ENCODE peak calls at places on chromosomes 3 and 15, in nine cellular contexts. One of them, this sample, is unnamed.

GRCh38 chr3:186998937-186999368 is 68.6 kb downstream of the ST6GAL1 start:
- DNase-seq in activated naive CD4-positive, alpha-beta T cell: no peak
- DNase-seq in activated T-helper 1 cell treated with anti-CD3 and anti-CD28 coated beads, Interleukin-2, amount 50 U/mL, for 16 hours: no peak
- DNase-seq in astrocyte of the hippocampus: no peak
- DNase-seq in activated CD4-positive, alpha-beta T cell treated with anti-CD3 and anti-CD28 coated beads, Interleukin-2, amount 50 U/mL, for 1 hour: no peak
- DNase-seq in stimulated activated CD8-positive, alpha-beta memory T cell treated with anti-CD3 and anti-CD28 coated beads, Interleukin-15, amount 100 ng/mL, for 4 hours: no peak
- DNase-seq in erythroblast: no peak
- DNase-seq in activated T-cell treated with anti-CD3 and anti-CD28 coated beads for 1 hour: no peak
- DNase-seq in H9: peak; percentile 94
- DNase-seq in this sample: no peak

GRCh38 chr3:72180405-72180804 is 395.5 kb upstream of the PROK2 start:
- DNase-seq in activated naive CD4-positive, alpha-beta T cell: no peak
- DNase-seq in activated T-helper 1 cell treated with anti-CD3 and anti-CD28 coated beads, Interleukin-2, amount 50 U/mL, for 16 hours: no peak
- DNase-seq in astrocyte of the hippocampus: no peak
- DNase-seq in activated CD4-positive, alpha-beta T cell treated with anti-CD3 and anti-CD28 coated beads, Interleukin-2, amount 50 U/mL, for 1 hour: no peak
- DNase-seq in stimulated activated CD8-positive, alpha-beta memory T cell treated with anti-CD3 and anti-CD28 coated beads, Interleukin-15, amount 100 ng/mL, for 4 hours: no peak
- DNase-seq in erythroblast: no peak
- DNase-seq in activated T-cell treated with anti-CD3 and anti-CD28 coated beads for 1 hour: no peak
- DNase-seq in H9: no peak
- DNase-seq in this sample: no peak

GRCh38 chr15:52678036-52678467 is 1.1 kb downstream of the ATOSA start:
- DNase-seq in activated naive CD4-positive, alpha-beta T cell: peak; percentile 3
- DNase-seq in activated T-helper 1 cell treated with anti-CD3 and anti-CD28 coated beads, Interleukin-2, amount 50 U/mL, for 16 hours: peak; percentile 11
- DNase-seq in astrocyte of the hippocampus: peak; percentile 79
- DNase-seq in activated CD4-positive, alpha-beta T cell treated with anti-CD3 and anti-CD28 coated beads, Interleukin-2, amount 50 U/mL, for 1 hour: peak; percentile 48
- DNase-seq in stimulated activated CD8-positive, alpha-beta memory T cell treated with anti-CD3 and anti-CD28 coated beads, Interleukin-15, amount 100 ng/mL, for 4 hours: peak; percentile 8
- DNase-seq in erythroblast: peak; percentile 73
- DNase-seq in activated T-cell treated with anti-CD3 and anti-CD28 coated beads for 1 hour: peak; percentile 31
- DNase-seq in H9: peak; percentile 46
- DNase-seq in this sample: peak; percentile 85

GRCh38 chr3:172317984-172318383 is 130.3 kb downstream of the GHSR start:
- DNase-seq in activated naive CD4-positive, alpha-beta T cell: no peak
- DNase-seq in activated T-helper 1 cell treated with anti-CD3 and anti-CD28 coated beads, Interleukin-2, amount 50 U/mL, for 16 hours: no peak
- DNase-seq in astrocyte of the hippocampus: peak; percentile 91
- DNase-seq in activated CD4-positive, alpha-beta T cell treated with anti-CD3 and anti-CD28 coated beads, Interleukin-2, amount 50 U/mL, for 1 hour: no peak
- DNase-seq in stimulated activated CD8-positive, alpha-beta memory T cell treated with anti-CD3 and anti-CD28 coated beads, Interleukin-15, amount 100 ng/mL, for 4 hours: no peak
- DNase-seq in erythroblast: no peak
- DNase-seq in activated T-cell treated with anti-CD3 and anti-CD28 coated beads for 1 hour: no peak
- DNase-seq in H9: no peak
- DNase-seq in this sample: peak; percentile 85

GRCh38 chr3:52398670-52399081 is 46.2 kb downstream of the SEMA3G start:
- DNase-seq in activated naive CD4-positive, alpha-beta T cell: no peak
- DNase-seq in activated T-helper 1 cell treated with anti-CD3 and anti-CD28 coated beads, Interleukin-2, amount 50 U/mL, for 16 hours: no peak
- DNase-seq in astrocyte of the hippocampus: no peak
- DNase-seq in activated CD4-positive, alpha-beta T cell treated with anti-CD3 and anti-CD28 coated beads, Interleukin-2, amount 50 U/mL, for 1 hour: no peak
- DNase-seq in stimulated activated CD8-positive, alpha-beta memory T cell treated with anti-CD3 and anti-CD28 coated beads, Interleukin-15, amount 100 ng/mL, for 4 hours: no peak
- DNase-seq in erythroblast: no peak
- DNase-seq in activated T-cell treated with anti-CD3 and anti-CD28 coated beads for 1 hour: no peak
- DNase-seq in H9: no peak
- DNase-seq in this sample: peak; percentile 38

GRCh38 chr15:60479711-60480110 is 769 bp upstream of the ICE2 start:
- DNase-seq in activated naive CD4-positive, alpha-beta T cell: no peak
- DNase-seq in activated T-helper 1 cell treated with anti-CD3 and anti-CD28 coated beads, Interleukin-2, amount 50 U/mL, for 16 hours: no peak
- DNase-seq in astrocyte of the hippocampus: no peak
- DNase-seq in activated CD4-positive, alpha-beta T cell treated with anti-CD3 and anti-CD28 coated beads, Interleukin-2, amount 50 U/mL, for 1 hour: peak; percentile 4
- DNase-seq in stimulated activated CD8-positive, alpha-beta memory T cell treated with anti-CD3 and anti-CD28 coated beads, Interleukin-15, amount 100 ng/mL, for 4 hours: no peak
- DNase-seq in erythroblast: peak; percentile 39
- DNase-seq in activated T-cell treated with anti-CD3 and anti-CD28 coated beads for 1 hour: no peak
- DNase-seq in H9: no peak
- DNase-seq in this sample: no peak

GRCh38 chr3:16917256-16917935 is 32.6 kb downstream of the PLCL2 start:
- DNase-seq in activated naive CD4-positive, alpha-beta T cell: no peak
- DNase-seq in activated T-helper 1 cell treated with anti-CD3 and anti-CD28 coated beads, Interleukin-2, amount 50 U/mL, for 16 hours: no peak
- DNase-seq in astrocyte of the hippocampus: peak; percentile 16
- DNase-seq in activated CD4-positive, alpha-beta T cell treated with anti-CD3 and anti-CD28 coated beads, Interleukin-2, amount 50 U/mL, for 1 hour: no peak
- DNase-seq in stimulated activated CD8-positive, alpha-beta memory T cell treated with anti-CD3 and anti-CD28 coated beads, Interleukin-15, amount 100 ng/mL, for 4 hours: no peak
- DNase-seq in erythroblast: no peak
- DNase-seq in activated T-cell treated with anti-CD3 and anti-CD28 coated beads for 1 hour: no peak
- DNase-seq in H9: no peak
- DNase-seq in this sample: no peak

GRCh38 chr15:42674472-42674871 is 62.5 kb downstream of the CDAN1 start:
- DNase-seq in activated naive CD4-positive, alpha-beta T cell: no peak
- DNase-seq in activated T-helper 1 cell treated with anti-CD3 and anti-CD28 coated beads, Interleukin-2, amount 50 U/mL, for 16 hours: no peak
- DNase-seq in astrocyte of the hippocampus: no peak
- DNase-seq in activated CD4-positive, alpha-beta T cell treated with anti-CD3 and anti-CD28 coated beads, Interleukin-2, amount 50 U/mL, for 1 hour: no peak
- DNase-seq in stimulated activated CD8-positive, alpha-beta memory T cell treated with anti-CD3 and anti-CD28 coated beads, Interleukin-15, amount 100 ng/mL, for 4 hours: no peak
- DNase-seq in erythroblast: no peak
- DNase-seq in activated T-cell treated with anti-CD3 and anti-CD28 coated beads for 1 hour: no peak
- DNase-seq in H9: no peak
- DNase-seq in this sample: no peak

GRCh38 chr3:64079369-64080160 is 56.3 kb upstream of the PSMD6 start:
- DNase-seq in activated naive CD4-positive, alpha-beta T cell: no peak
- DNase-seq in activated T-helper 1 cell treated with anti-CD3 and anti-CD28 coated beads, Interleukin-2, amount 50 U/mL, for 16 hours: no peak
- DNase-seq in astrocyte of the hippocampus: no peak
- DNase-seq in activated CD4-positive, alpha-beta T cell treated with anti-CD3 and anti-CD28 coated beads, Interleukin-2, amount 50 U/mL, for 1 hour: no peak
- DNase-seq in stimulated activated CD8-positive, alpha-beta memory T cell treated with anti-CD3 and anti-CD28 coated beads, Interleukin-15, amount 100 ng/mL, for 4 hours: no peak
- DNase-seq in erythroblast: no peak
- DNase-seq in activated T-cell treated with anti-CD3 and anti-CD28 coated beads for 1 hour: no peak
- DNase-seq in H9: no peak
- DNase-seq in this sample: no peak

GRCh38 chr3:169661567-169662214 is 1.8 kb downstream of the MECOM start:
- DNase-seq in activated naive CD4-positive, alpha-beta T cell: no peak
- DNase-seq in activated T-helper 1 cell treated with anti-CD3 and anti-CD28 coated beads, Interleukin-2, amount 50 U/mL, for 16 hours: no peak
- DNase-seq in astrocyte of the hippocampus: peak; percentile 67
- DNase-seq in activated CD4-positive, alpha-beta T cell treated with anti-CD3 and anti-CD28 coated beads, Interleukin-2, amount 50 U/mL, for 1 hour: no peak
- DNase-seq in stimulated activated CD8-positive, alpha-beta memory T cell treated with anti-CD3 and anti-CD28 coated beads, Interleukin-15, amount 100 ng/mL, for 4 hours: no peak
- DNase-seq in erythroblast: peak; percentile 47
- DNase-seq in activated T-cell treated with anti-CD3 and anti-CD28 coated beads for 1 hour: no peak
- DNase-seq in H9: peak; percentile 56
- DNase-seq in this sample: peak; percentile 78

GRCh38 chr15:89278307-89278706 is 34.5 kb downstream of the FANCI start:
- DNase-seq in activated naive CD4-positive, alpha-beta T cell: no peak
- DNase-seq in activated T-helper 1 cell treated with anti-CD3 and anti-CD28 coated beads, Interleukin-2, amount 50 U/mL, for 16 hours: no peak
- DNase-seq in astrocyte of the hippocampus: no peak
- DNase-seq in activated CD4-positive, alpha-beta T cell treated with anti-CD3 and anti-CD28 coated beads, Interleukin-2, amount 50 U/mL, for 1 hour: no peak
- DNase-seq in stimulated activated CD8-positive, alpha-beta memory T cell treated with anti-CD3 and anti-CD28 coated beads, Interleukin-15, amount 100 ng/mL, for 4 hours: no peak
- DNase-seq in erythroblast: no peak
- DNase-seq in activated T-cell treated with anti-CD3 and anti-CD28 coated beads for 1 hour: no peak
- DNase-seq in H9: no peak
- DNase-seq in this sample: no peak

GRCh38 chr15:49901867-49902775 is 216.9 kb downstream of the ATP8B4 start:
- DNase-seq in activated naive CD4-positive, alpha-beta T cell: no peak
- DNase-seq in activated T-helper 1 cell treated with anti-CD3 and anti-CD28 coated beads, Interleukin-2, amount 50 U/mL, for 16 hours: no peak
- DNase-seq in astrocyte of the hippocampus: peak; percentile 10
- DNase-seq in activated CD4-positive, alpha-beta T cell treated with anti-CD3 and anti-CD28 coated beads, Interleukin-2, amount 50 U/mL, for 1 hour: no peak
- DNase-seq in stimulated activated CD8-positive, alpha-beta memory T cell treated with anti-CD3 and anti-CD28 coated beads, Interleukin-15, amount 100 ng/mL, for 4 hours: no peak
- DNase-seq in erythroblast: no peak
- DNase-seq in activated T-cell treated with anti-CD3 and anti-CD28 coated beads for 1 hour: no peak
- DNase-seq in H9: no peak
- DNase-seq in this sample: no peak

GRCh38 chr15:65856821-65857455 is 12.4 kb upstream of the RAB11A start:
- DNase-seq in activated naive CD4-positive, alpha-beta T cell: peak; percentile 31
- DNase-seq in activated T-helper 1 cell treated with anti-CD3 and anti-CD28 coated beads, Interleukin-2, amount 50 U/mL, for 16 hours: peak; percentile 56
- DNase-seq in astrocyte of the hippocampus: peak; percentile 66
- DNase-seq in activated CD4-positive, alpha-beta T cell treated with anti-CD3 and anti-CD28 coated beads, Interleukin-2, amount 50 U/mL, for 1 hour: peak; percentile 82
- DNase-seq in stimulated activated CD8-positive, alpha-beta memory T cell treated with anti-CD3 and anti-CD28 coated beads, Interleukin-15, amount 100 ng/mL, for 4 hours: peak; percentile 27
- DNase-seq in erythroblast: peak; percentile 76
- DNase-seq in activated T-cell treated with anti-CD3 and anti-CD28 coated beads for 1 hour: peak; percentile 81
- DNase-seq in H9: peak; percentile 72
- DNase-seq in this sample: no peak

GRCh38 chr15:94119923-94120775 is 111.2 kb upstream of the MCTP2 start:
- DNase-seq in activated naive CD4-positive, alpha-beta T cell: no peak
- DNase-seq in activated T-helper 1 cell treated with anti-CD3 and anti-CD28 coated beads, Interleukin-2, amount 50 U/mL, for 16 hours: no peak
- DNase-seq in astrocyte of the hippocampus: peak; percentile 93
- DNase-seq in activated CD4-positive, alpha-beta T cell treated with anti-CD3 and anti-CD28 coated beads, Interleukin-2, amount 50 U/mL, for 1 hour: peak; percentile 19
- DNase-seq in stimulated activated CD8-positive, alpha-beta memory T cell treated with anti-CD3 and anti-CD28 coated beads, Interleukin-15, amount 100 ng/mL, for 4 hours: no peak
- DNase-seq in erythroblast: peak; percentile 64
- DNase-seq in activated T-cell treated with anti-CD3 and anti-CD28 coated beads for 1 hour: no peak
- DNase-seq in H9: peak; percentile 67
- DNase-seq in this sample: no peak

GRCh38 chr3:167852216-167852615 is 116.7 kb downstream of the SERPINI1 start:
- DNase-seq in activated naive CD4-positive, alpha-beta T cell: no peak
- DNase-seq in activated T-helper 1 cell treated with anti-CD3 and anti-CD28 coated beads, Interleukin-2, amount 50 U/mL, for 16 hours: no peak
- DNase-seq in astrocyte of the hippocampus: no peak
- DNase-seq in activated CD4-positive, alpha-beta T cell treated with anti-CD3 and anti-CD28 coated beads, Interleukin-2, amount 50 U/mL, for 1 hour: no peak
- DNase-seq in stimulated activated CD8-positive, alpha-beta memory T cell treated with anti-CD3 and anti-CD28 coated beads, Interleukin-15, amount 100 ng/mL, for 4 hours: no peak
- DNase-seq in erythroblast: no peak
- DNase-seq in activated T-cell treated with anti-CD3 and anti-CD28 coated beads for 1 hour: no peak
- DNase-seq in H9: no peak
- DNase-seq in this sample: no peak

GRCh38 chr3:98918586-98918985 is 17.1 kb upstream of the DCBLD2 start:
- DNase-seq in activated naive CD4-positive, alpha-beta T cell: no peak
- DNase-seq in activated T-helper 1 cell treated with anti-CD3 and anti-CD28 coated beads, Interleukin-2, amount 50 U/mL, for 16 hours: no peak
- DNase-seq in astrocyte of the hippocampus: no peak
- DNase-seq in activated CD4-positive, alpha-beta T cell treated with anti-CD3 and anti-CD28 coated beads, Interleukin-2, amount 50 U/mL, for 1 hour: no peak
- DNase-seq in stimulated activated CD8-positive, alpha-beta memory T cell treated with anti-CD3 and anti-CD28 coated beads, Interleukin-15, amount 100 ng/mL, for 4 hours: no peak
- DNase-seq in erythroblast: no peak
- DNase-seq in activated T-cell treated with anti-CD3 and anti-CD28 coated beads for 1 hour: no peak
- DNase-seq in H9: no peak
- DNase-seq in this sample: no peak

GRCh38 chr15:22811640-22812039 is 25.2 kb downstream of the NIPA1 start:
- DNase-seq in activated naive CD4-positive, alpha-beta T cell: no peak
- DNase-seq in activated T-helper 1 cell treated with anti-CD3 and anti-CD28 coated beads, Interleukin-2, amount 50 U/mL, for 16 hours: no peak
- DNase-seq in astrocyte of the hippocampus: peak; percentile 20
- DNase-seq in activated CD4-positive, alpha-beta T cell treated with anti-CD3 and anti-CD28 coated beads, Interleukin-2, amount 50 U/mL, for 1 hour: no peak
- DNase-seq in stimulated activated CD8-positive, alpha-beta memory T cell treated with anti-CD3 and anti-CD28 coated beads, Interleukin-15, amount 100 ng/mL, for 4 hours: no peak
- DNase-seq in erythroblast: peak; percentile 37
- DNase-seq in activated T-cell treated with anti-CD3 and anti-CD28 coated beads for 1 hour: no peak
- DNase-seq in H9: peak; percentile 64
- DNase-seq in this sample: no peak

GRCh38 chr3:197031315-197032285 is 2.0 kb upstream of the MELTF start:
- DNase-seq in activated naive CD4-positive, alpha-beta T cell: no peak
- DNase-seq in activated T-helper 1 cell treated with anti-CD3 and anti-CD28 coated beads, Interleukin-2, amount 50 U/mL, for 16 hours: no peak
- DNase-seq in astrocyte of the hippocampus: peak; percentile 94
- DNase-seq in activated CD4-positive, alpha-beta T cell treated with anti-CD3 and anti-CD28 coated beads, Interleukin-2, amount 50 U/mL, for 1 hour: no peak
- DNase-seq in stimulated activated CD8-positive, alpha-beta memory T cell treated with anti-CD3 and anti-CD28 coated beads, Interleukin-15, amount 100 ng/mL, for 4 hours: no peak
- DNase-seq in erythroblast: no peak
- DNase-seq in activated T-cell treated with anti-CD3 and anti-CD28 coated beads for 1 hour: no peak
- DNase-seq in H9: no peak
- DNase-seq in this sample: no peak

GRCh38 chr15:90562669-90563068 is 32.9 kb downstream of the CRTC3 start:
- DNase-seq in activated naive CD4-positive, alpha-beta T cell: no peak
- DNase-seq in activated T-helper 1 cell treated with anti-CD3 and anti-CD28 coated beads, Interleukin-2, amount 50 U/mL, for 16 hours: no peak
- DNase-seq in astrocyte of the hippocampus: no peak
- DNase-seq in activated CD4-positive, alpha-beta T cell treated with anti-CD3 and anti-CD28 coated beads, Interleukin-2, amount 50 U/mL, for 1 hour: no peak
- DNase-seq in stimulated activated CD8-positive, alpha-beta memory T cell treated with anti-CD3 and anti-CD28 coated beads, Interleukin-15, amount 100 ng/mL, for 4 hours: no peak
- DNase-seq in erythroblast: no peak
- DNase-seq in activated T-cell treated with anti-CD3 and anti-CD28 coated beads for 1 hour: no peak
- DNase-seq in H9: no peak
- DNase-seq in this sample: no peak

GRCh38 chr3:24495334-24495994 is 814 bp upstream of the THRB start:
- DNase-seq in activated naive CD4-positive, alpha-beta T cell: no peak
- DNase-seq in activated T-helper 1 cell treated with anti-CD3 and anti-CD28 coated beads, Interleukin-2, amount 50 U/mL, for 16 hours: no peak
- DNase-seq in astrocyte of the hippocampus: peak; percentile 29
- DNase-seq in activated CD4-positive, alpha-beta T cell treated with anti-CD3 and anti-CD28 coated beads, Interleukin-2, amount 50 U/mL, for 1 hour: no peak
- DNase-seq in stimulated activated CD8-positive, alpha-beta memory T cell treated with anti-CD3 and anti-CD28 coated beads, Interleukin-15, amount 100 ng/mL, for 4 hours: no peak
- DNase-seq in erythroblast: peak; percentile 14
- DNase-seq in activated T-cell treated with anti-CD3 and anti-CD28 coated beads for 1 hour: no peak
- DNase-seq in H9: peak; percentile 70
- DNase-seq in this sample: peak; percentile 81

GRCh38 chr3:48519244-48519643 is 15.3 kb upstream of the SHISA5 start:
- DNase-seq in activated naive CD4-positive, alpha-beta T cell: no peak
- DNase-seq in activated T-helper 1 cell treated with anti-CD3 and anti-CD28 coated beads, Interleukin-2, amount 50 U/mL, for 16 hours: no peak
- DNase-seq in astrocyte of the hippocampus: no peak
- DNase-seq in activated CD4-positive, alpha-beta T cell treated with anti-CD3 and anti-CD28 coated beads, Interleukin-2, amount 50 U/mL, for 1 hour: no peak
- DNase-seq in stimulated activated CD8-positive, alpha-beta memory T cell treated with anti-CD3 and anti-CD28 coated beads, Interleukin-15, amount 100 ng/mL, for 4 hours: no peak
- DNase-seq in erythroblast: no peak
- DNase-seq in activated T-cell treated with anti-CD3 and anti-CD28 coated beads for 1 hour: no peak
- DNase-seq in H9: no peak
- DNase-seq in this sample: no peak

GRCh38 chr3:166191406-166191805 is 354.2 kb upstream of the BCHE start:
- DNase-seq in activated naive CD4-positive, alpha-beta T cell: no peak
- DNase-seq in activated T-helper 1 cell treated with anti-CD3 and anti-CD28 coated beads, Interleukin-2, amount 50 U/mL, for 16 hours: no peak
- DNase-seq in astrocyte of the hippocampus: no peak
- DNase-seq in activated CD4-positive, alpha-beta T cell treated with anti-CD3 and anti-CD28 coated beads, Interleukin-2, amount 50 U/mL, for 1 hour: no peak
- DNase-seq in stimulated activated CD8-positive, alpha-beta memory T cell treated with anti-CD3 and anti-CD28 coated beads, Interleukin-15, amount 100 ng/mL, for 4 hours: no peak
- DNase-seq in erythroblast: no peak
- DNase-seq in activated T-cell treated with anti-CD3 and anti-CD28 coated beads for 1 hour: no peak
- DNase-seq in H9: no peak
- DNase-seq in this sample: no peak

GRCh38 chr15:62390793-62391543 is 225.9 kb upstream of the C2CD4B start:
- DNase-seq in activated naive CD4-positive, alpha-beta T cell: no peak
- DNase-seq in activated T-helper 1 cell treated with anti-CD3 and anti-CD28 coated beads, Interleukin-2, amount 50 U/mL, for 16 hours: no peak
- DNase-seq in astrocyte of the hippocampus: peak; percentile 68
- DNase-seq in activated CD4-positive, alpha-beta T cell treated with anti-CD3 and anti-CD28 coated beads, Interleukin-2, amount 50 U/mL, for 1 hour: peak; percentile 2
- DNase-seq in stimulated activated CD8-positive, alpha-beta memory T cell treated with anti-CD3 and anti-CD28 coated beads, Interleukin-15, amount 100 ng/mL, for 4 hours: no peak
- DNase-seq in erythroblast: peak; percentile 73
- DNase-seq in activated T-cell treated with anti-CD3 and anti-CD28 coated beads for 1 hour: peak; percentile 2
- DNase-seq in H9: peak; percentile 54
- DNase-seq in this sample: peak; percentile 87

GRCh38 chr3:97835761-97836160 is 13.9 kb downstream of the CRYBG3 start:
- DNase-seq in activated naive CD4-positive, alpha-beta T cell: no peak
- DNase-seq in activated T-helper 1 cell treated with anti-CD3 and anti-CD28 coated beads, Interleukin-2, amount 50 U/mL, for 16 hours: no peak
- DNase-seq in astrocyte of the hippocampus: peak; percentile 64
- DNase-seq in activated CD4-positive, alpha-beta T cell treated with anti-CD3 and anti-CD28 coated beads, Interleukin-2, amount 50 U/mL, for 1 hour: no peak
- DNase-seq in stimulated activated CD8-positive, alpha-beta memory T cell treated with anti-CD3 and anti-CD28 coated beads, Interleukin-15, amount 100 ng/mL, for 4 hours: no peak
- DNase-seq in erythroblast: no peak
- DNase-seq in activated T-cell treated with anti-CD3 and anti-CD28 coated beads for 1 hour: no peak
- DNase-seq in H9: no peak
- DNase-seq in this sample: no peak

GRCh38 chr3:40505599-40506462 is at the start of gene ZNF620:
- DNase-seq in activated naive CD4-positive, alpha-beta T cell: peak; percentile 14
- DNase-seq in activated T-helper 1 cell treated with anti-CD3 and anti-CD28 coated beads, Interleukin-2, amount 50 U/mL, for 16 hours: peak; percentile 25
- DNase-seq in astrocyte of the hippocampus: peak; percentile 88
- DNase-seq in activated CD4-positive, alpha-beta T cell treated with anti-CD3 and anti-CD28 coated beads, Interleukin-2, amount 50 U/mL, for 1 hour: peak; percentile 35
- DNase-seq in stimulated activated CD8-positive, alpha-beta memory T cell treated with anti-CD3 and anti-CD28 coated beads, Interleukin-15, amount 100 ng/mL, for 4 hours: peak; percentile 46
- DNase-seq in erythroblast: peak; percentile 82
- DNase-seq in activated T-cell treated with anti-CD3 and anti-CD28 coated beads for 1 hour: peak; percentile 23
- DNase-seq in H9: peak; percentile 93
- DNase-seq in this sample: peak; percentile 87

GRCh38 chr15:55289573-55290360 is at the start of gene RAB27A:
- DNase-seq in activated naive CD4-positive, alpha-beta T cell: peak; percentile 44
- DNase-seq in activated T-helper 1 cell treated with anti-CD3 and anti-CD28 coated beads, Interleukin-2, amount 50 U/mL, for 16 hours: peak; percentile 69
- DNase-seq in astrocyte of the hippocampus: peak; percentile 87
- DNase-seq in activated CD4-positive, alpha-beta T cell treated with anti-CD3 and anti-CD28 coated beads, Interleukin-2, amount 50 U/mL, for 1 hour: peak; percentile 68
- DNase-seq in stimulated activated CD8-positive, alpha-beta memory T cell treated with anti-CD3 and anti-CD28 coated beads, Interleukin-15, amount 100 ng/mL, for 4 hours: peak; percentile 64
- DNase-seq in erythroblast: peak; percentile 66
- DNase-seq in activated T-cell treated with anti-CD3 and anti-CD28 coated beads for 1 hour: peak; percentile 58
- DNase-seq in H9: peak; percentile 74
- DNase-seq in this sample: peak; percentile 92

GRCh38 chr3:56988458-56988857 is 72.0 kb upstream of the SPATA12 start:
- DNase-seq in activated naive CD4-positive, alpha-beta T cell: no peak
- DNase-seq in activated T-helper 1 cell treated with anti-CD3 and anti-CD28 coated beads, Interleukin-2, amount 50 U/mL, for 16 hours: no peak
- DNase-seq in astrocyte of the hippocampus: no peak
- DNase-seq in activated CD4-positive, alpha-beta T cell treated with anti-CD3 and anti-CD28 coated beads, Interleukin-2, amount 50 U/mL, for 1 hour: no peak
- DNase-seq in stimulated activated CD8-positive, alpha-beta memory T cell treated with anti-CD3 and anti-CD28 coated beads, Interleukin-15, amount 100 ng/mL, for 4 hours: no peak
- DNase-seq in erythroblast: no peak
- DNase-seq in activated T-cell treated with anti-CD3 and anti-CD28 coated beads for 1 hour: no peak
- DNase-seq in H9: no peak
- DNase-seq in this sample: no peak

GRCh38 chr15:99105516-99106341 is 849 bp downstream of the SYNM start:
- DNase-seq in activated naive CD4-positive, alpha-beta T cell: no peak
- DNase-seq in activated T-helper 1 cell treated with anti-CD3 and anti-CD28 coated beads, Interleukin-2, amount 50 U/mL, for 16 hours: no peak
- DNase-seq in astrocyte of the hippocampus: peak; percentile 82
- DNase-seq in activated CD4-positive, alpha-beta T cell treated with anti-CD3 and anti-CD28 coated beads, Interleukin-2, amount 50 U/mL, for 1 hour: peak; percentile 3
- DNase-seq in stimulated activated CD8-positive, alpha-beta memory T cell treated with anti-CD3 and anti-CD28 coated beads, Interleukin-15, amount 100 ng/mL, for 4 hours: no peak
- DNase-seq in erythroblast: peak; percentile 51
- DNase-seq in activated T-cell treated with anti-CD3 and anti-CD28 coated beads for 1 hour: no peak
- DNase-seq in H9: peak; percentile 73
- DNase-seq in this sample: peak; percentile 82

GRCh38 chr3:12286927-12287726 is 1.7 kb upstream of the PPARG start:
- DNase-seq in activated naive CD4-positive, alpha-beta T cell: no peak
- DNase-seq in activated T-helper 1 cell treated with anti-CD3 and anti-CD28 coated beads, Interleukin-2, amount 50 U/mL, for 16 hours: no peak
- DNase-seq in astrocyte of the hippocampus: peak; percentile 52
- DNase-seq in activated CD4-positive, alpha-beta T cell treated with anti-CD3 and anti-CD28 coated beads, Interleukin-2, amount 50 U/mL, for 1 hour: no peak
- DNase-seq in stimulated activated CD8-positive, alpha-beta memory T cell treated with anti-CD3 and anti-CD28 coated beads, Interleukin-15, amount 100 ng/mL, for 4 hours: no peak
- DNase-seq in erythroblast: no peak
- DNase-seq in activated T-cell treated with anti-CD3 and anti-CD28 coated beads for 1 hour: no peak
- DNase-seq in H9: peak; percentile 38
- DNase-seq in this sample: no peak

GRCh38 chr15:78808550-78808949 is 2.7 kb downstream of the ADAMTS7 start:
- DNase-seq in activated naive CD4-positive, alpha-beta T cell: no peak
- DNase-seq in activated T-helper 1 cell treated with anti-CD3 and anti-CD28 coated beads, Interleukin-2, amount 50 U/mL, for 16 hours: no peak
- DNase-seq in astrocyte of the hippocampus: peak; percentile 56
- DNase-seq in activated CD4-positive, alpha-beta T cell treated with anti-CD3 and anti-CD28 coated beads, Interleukin-2, amount 50 U/mL, for 1 hour: no peak
- DNase-seq in stimulated activated CD8-positive, alpha-beta memory T cell treated with anti-CD3 and anti-CD28 coated beads, Interleukin-15, amount 100 ng/mL, for 4 hours: no peak
- DNase-seq in erythroblast: peak; percentile 48
- DNase-seq in activated T-cell treated with anti-CD3 and anti-CD28 coated beads for 1 hour: no peak
- DNase-seq in H9: peak; percentile 70
- DNase-seq in this sample: no peak

GRCh38 chr3:22117091-22117490 is 366.1 kb upstream of the ZNF385D start:
- DNase-seq in activated naive CD4-positive, alpha-beta T cell: no peak
- DNase-seq in activated T-helper 1 cell treated with anti-CD3 and anti-CD28 coated beads, Interleukin-2, amount 50 U/mL, for 16 hours: no peak
- DNase-seq in astrocyte of the hippocampus: no peak
- DNase-seq in activated CD4-positive, alpha-beta T cell treated with anti-CD3 and anti-CD28 coated beads, Interleukin-2, amount 50 U/mL, for 1 hour: no peak
- DNase-seq in stimulated activated CD8-positive, alpha-beta memory T cell treated with anti-CD3 and anti-CD28 coated beads, Interleukin-15, amount 100 ng/mL, for 4 hours: no peak
- DNase-seq in erythroblast: no peak
- DNase-seq in activated T-cell treated with anti-CD3 and anti-CD28 coated beads for 1 hour: no peak
- DNase-seq in H9: no peak
- DNase-seq in this sample: no peak